ENCODE peak calls at places on chromosomes 13 and 19, in eight cellular contexts. One of them, this sample, is unnamed.

GRCh38 chr19:56617531-56617930 is 22.4 kb downstream of the ZNF71 start:
- DNase-seq in thoracic aorta: no peak
- DNase-seq in pancreas: no peak
- DNase-seq in kidney epithelial cell: no peak
- DNase-seq in lower leg skin: no peak
- DNase-seq in right lobe of liver: no peak
- DNase-seq in lung: no peak
- DNase-seq in A549: no peak
- DNase-seq in this sample: no peak

GRCh38 chr13:50726164-50726563 is 117.3 kb downstream of the DLEU7 start:
- DNase-seq in thoracic aorta: no peak
- DNase-seq in pancreas: no peak
- DNase-seq in kidney epithelial cell: no peak
- DNase-seq in lower leg skin: no peak
- DNase-seq in right lobe of liver: no peak
- DNase-seq in lung: no peak
- DNase-seq in A549: no peak
- DNase-seq in this sample: no peak

GRCh38 chr13:24052547-24052981 is 108.0 kb upstream of the SPATA13 start:
- DNase-seq in thoracic aorta: no peak
- DNase-seq in pancreas: no peak
- DNase-seq in kidney epithelial cell: no peak
- DNase-seq in lower leg skin: no peak
- DNase-seq in right lobe of liver: no peak
- DNase-seq in lung: no peak
- DNase-seq in A549: no peak
- DNase-seq in this sample: peak

GRCh38 chr19:48480151-48480475 is 10.9 kb downstream of the CYTH2 start:
- DNase-seq in thoracic aorta: no peak
- DNase-seq in pancreas: peak
- DNase-seq in kidney epithelial cell: no peak
- DNase-seq in lower leg skin: no peak
- DNase-seq in right lobe of liver: no peak
- DNase-seq in lung: no peak
- DNase-seq in A549: no peak
- DNase-seq in this sample: peak

GRCh38 chr19:3766520-3766919 is 4.0 kb downstream of the MRPL54 start:
- DNase-seq in thoracic aorta: no peak
- DNase-seq in pancreas: no peak
- DNase-seq in kidney epithelial cell: no peak
- DNase-seq in lower leg skin: no peak
- DNase-seq in right lobe of liver: no peak
- DNase-seq in lung: no peak
- DNase-seq in A549: no peak
- DNase-seq in this sample: no peak

GRCh38 chr19:49851456-49852259 is 699 bp downstream of the PTOV1 start:
- DNase-seq in thoracic aorta: no peak
- DNase-seq in pancreas: peak
- DNase-seq in kidney epithelial cell: no peak
- DNase-seq in lower leg skin: peak
- DNase-seq in right lobe of liver: peak
- DNase-seq in lung: no peak
- DNase-seq in A549: no peak
- DNase-seq in this sample: no peak

GRCh38 chr13:40271931-40272775 is 394.3 kb downstream of the FOXO1 start:
- DNase-seq in thoracic aorta: peak
- DNase-seq in pancreas: no peak
- DNase-seq in kidney epithelial cell: no peak
- DNase-seq in lower leg skin: peak
- DNase-seq in right lobe of liver: no peak
- DNase-seq in lung: peak
- DNase-seq in A549: no peak
- DNase-seq in this sample: peak

GRCh38 chr19:3186377-3186688 is 603 bp downstream of the NCLN start:
- DNase-seq in thoracic aorta: no peak
- DNase-seq in pancreas: peak
- DNase-seq in kidney epithelial cell: no peak
- DNase-seq in lower leg skin: no peak
- DNase-seq in right lobe of liver: no peak
- DNase-seq in lung: no peak
- DNase-seq in A549: no peak
- DNase-seq in this sample: no peak

GRCh38 chr13:73138967-73139491 is 80.2 kb downstream of the KLF5 start:
- DNase-seq in thoracic aorta: no peak
- DNase-seq in pancreas: no peak
- DNase-seq in kidney epithelial cell: no peak
- DNase-seq in lower leg skin: no peak
- DNase-seq in right lobe of liver: no peak
- DNase-seq in lung: no peak
- DNase-seq in A549: peak
- DNase-seq in this sample: no peak

GRCh38 chr19:48768989-48769713 is 13.8 kb downstream of the FGF21 start:
- DNase-seq in thoracic aorta: no peak
- DNase-seq in pancreas: no peak
- DNase-seq in kidney epithelial cell: no peak
- DNase-seq in lower leg skin: no peak
- DNase-seq in right lobe of liver: no peak
- DNase-seq in lung: no peak
- DNase-seq in A549: no peak
- DNase-seq in this sample: peak

GRCh38 chr13:112744306-112745021 is 54.6 kb downstream of the ATP11A start:
- DNase-seq in thoracic aorta: no peak
- DNase-seq in pancreas: no peak
- DNase-seq in kidney epithelial cell: no peak
- DNase-seq in lower leg skin: no peak
- DNase-seq in right lobe of liver: no peak
- DNase-seq in lung: no peak
- DNase-seq in A549: no peak
- DNase-seq in this sample: peak

GRCh38 chr19:38290631-38291147 is 13.4 kb upstream of the C19orf33 start:
- DNase-seq in thoracic aorta: no peak
- DNase-seq in pancreas: peak
- DNase-seq in kidney epithelial cell: peak
- DNase-seq in lower leg skin: peak
- DNase-seq in right lobe of liver: no peak
- DNase-seq in lung: peak
- DNase-seq in A549: no peak
- DNase-seq in this sample: peak

GRCh38 chr19:2166741-2167738 is 3.3 kb downstream of the DOT1L start:
- DNase-seq in thoracic aorta: peak
- DNase-seq in pancreas: peak
- DNase-seq in kidney epithelial cell: no peak
- DNase-seq in lower leg skin: peak
- DNase-seq in right lobe of liver: peak
- DNase-seq in lung: peak
- DNase-seq in A549: no peak
- DNase-seq in this sample: peak

GRCh38 chr13:22196777-22197176 is 525.9 kb downstream of the FGF9 start:
- DNase-seq in thoracic aorta: no peak
- DNase-seq in pancreas: no peak
- DNase-seq in kidney epithelial cell: no peak
- DNase-seq in lower leg skin: no peak
- DNase-seq in right lobe of liver: no peak
- DNase-seq in lung: no peak
- DNase-seq in A549: no peak
- DNase-seq in this sample: no peak

GRCh38 chr13:29703421-29703820 is 107.9 kb upstream of the SLC7A1 start:
- DNase-seq in thoracic aorta: no peak
- DNase-seq in pancreas: no peak
- DNase-seq in kidney epithelial cell: no peak
- DNase-seq in lower leg skin: no peak
- DNase-seq in right lobe of liver: no peak
- DNase-seq in lung: no peak
- DNase-seq in A549: no peak
- DNase-seq in this sample: no peak

GRCh38 chr19:4744451-4745170 is 21.0 kb upstream of the DPP9 start:
- DNase-seq in thoracic aorta: no peak
- DNase-seq in pancreas: no peak
- DNase-seq in kidney epithelial cell: no peak
- DNase-seq in lower leg skin: peak
- DNase-seq in right lobe of liver: no peak
- DNase-seq in lung: no peak
- DNase-seq in A549: no peak
- DNase-seq in this sample: peak

GRCh38 chr19:40506099-40506498 is 39.3 kb downstream of the SPTBN4 start:
- DNase-seq in thoracic aorta: no peak
- DNase-seq in pancreas: no peak
- DNase-seq in kidney epithelial cell: no peak
- DNase-seq in lower leg skin: no peak
- DNase-seq in right lobe of liver: no peak
- DNase-seq in lung: no peak
- DNase-seq in A549: no peak
- DNase-seq in this sample: no peak

GRCh38 chr19:14091086-14091884 is 734 bp upstream of the SAMD1 start:
- DNase-seq in thoracic aorta: no peak
- DNase-seq in pancreas: peak
- DNase-seq in kidney epithelial cell: no peak
- DNase-seq in lower leg skin: peak
- DNase-seq in right lobe of liver: no peak
- DNase-seq in lung: no peak
- DNase-seq in A549: peak
- DNase-seq in this sample: peak

GRCh38 chr19:2332341-2333026 is 4.0 kb downstream of the SPPL2B start:
- DNase-seq in thoracic aorta: no peak
- DNase-seq in pancreas: no peak
- DNase-seq in kidney epithelial cell: no peak
- DNase-seq in lower leg skin: no peak
- DNase-seq in right lobe of liver: no peak
- DNase-seq in lung: no peak
- DNase-seq in A549: no peak
- DNase-seq in this sample: no peak

GRCh38 chr13:33870046-33870668 is 52.2 kb downstream of the RFC3 start:
- DNase-seq in thoracic aorta: no peak
- DNase-seq in pancreas: no peak
- DNase-seq in kidney epithelial cell: no peak
- DNase-seq in lower leg skin: no peak
- DNase-seq in right lobe of liver: peak
- DNase-seq in lung: no peak
- DNase-seq in A549: no peak
- DNase-seq in this sample: no peak

GRCh38 chr13:33868343-33868994 is 50.5 kb downstream of the RFC3 start:
- DNase-seq in thoracic aorta: no peak
- DNase-seq in pancreas: no peak
- DNase-seq in kidney epithelial cell: no peak
- DNase-seq in lower leg skin: no peak
- DNase-seq in right lobe of liver: no peak
- DNase-seq in lung: no peak
- DNase-seq in A549: no peak
- DNase-seq in this sample: no peak

GRCh38 chr13:33865945-33866344 is 48.0 kb downstream of the RFC3 start:
- DNase-seq in thoracic aorta: no peak
- DNase-seq in pancreas: no peak
- DNase-seq in kidney epithelial cell: no peak
- DNase-seq in lower leg skin: no peak
- DNase-seq in right lobe of liver: no peak
- DNase-seq in lung: no peak
- DNase-seq in A549: no peak
- DNase-seq in this sample: no peak

GRCh38 chr13:33869005-33869404 is 51.1 kb downstream of the RFC3 start:
- DNase-seq in thoracic aorta: no peak
- DNase-seq in pancreas: no peak
- DNase-seq in kidney epithelial cell: peak
- DNase-seq in lower leg skin: no peak
- DNase-seq in right lobe of liver: no peak
- DNase-seq in lung: no peak
- DNase-seq in A549: no peak
- DNase-seq in this sample: no peak

GRCh38 chr13:33867472-33867871 is 49.5 kb downstream of the RFC3 start:
- DNase-seq in thoracic aorta: no peak
- DNase-seq in pancreas: no peak
- DNase-seq in kidney epithelial cell: no peak
- DNase-seq in lower leg skin: no peak
- DNase-seq in right lobe of liver: no peak
- DNase-seq in lung: no peak
- DNase-seq in A549: no peak
- DNase-seq in this sample: no peak
- TF ChIP-seq CTCF in thoracic aorta: no peak
- TF ChIP-seq CTCF in pancreas: no peak
- TF ChIP-seq CTCF in kidney epithelial cell: no peak
- TF ChIP-seq CTCF in lower leg skin: no peak
- TF ChIP-seq CTCF in right lobe of liver: no peak
- TF ChIP-seq CTCF in lung: no peak
- TF ChIP-seq CTCF in A549: no peak
- TF ChIP-seq CTCF in this sample: no peak

GRCh38 chr19:7670150-7670784 is 1.4 kb downstream of the RETN start:
- DNase-seq in thoracic aorta: no peak
- DNase-seq in pancreas: no peak
- DNase-seq in kidney epithelial cell: no peak
- DNase-seq in lower leg skin: no peak
- DNase-seq in right lobe of liver: no peak
- DNase-seq in lung: no peak
- DNase-seq in A549: no peak
- DNase-seq in this sample: no peak
- H3K4me3 ChIP-seq in thoracic aorta: no peak
- H3K4me3 ChIP-seq in pancreas: no peak
- H3K4me3 ChIP-seq in kidney epithelial cell: no peak
- H3K4me3 ChIP-seq in lower leg skin: no peak
- H3K4me3 ChIP-seq in right lobe of liver: no peak
- H3K4me3 ChIP-seq in lung: no peak
- H3K4me3 ChIP-seq in A549: peak
- H3K4me3 ChIP-seq in this sample: no peak

GRCh38 chr13:86974251-86974994 is 696.7 kb upstream of the SLITRK5 start:
- DNase-seq in thoracic aorta: no peak
- DNase-seq in pancreas: no peak
- DNase-seq in kidney epithelial cell: no peak
- DNase-seq in lower leg skin: no peak
- DNase-seq in right lobe of liver: no peak
- DNase-seq in lung: no peak
- DNase-seq in A549: no peak
- DNase-seq in this sample: no peak

GRCh38 chr13:86976521-86977324 is 694.4 kb upstream of the SLITRK5 start:
- DNase-seq in thoracic aorta: no peak
- DNase-seq in pancreas: no peak
- DNase-seq in kidney epithelial cell: no peak
- DNase-seq in lower leg skin: no peak
- DNase-seq in right lobe of liver: no peak
- DNase-seq in lung: no peak
- DNase-seq in A549: no peak
- DNase-seq in this sample: peak

DNA sequence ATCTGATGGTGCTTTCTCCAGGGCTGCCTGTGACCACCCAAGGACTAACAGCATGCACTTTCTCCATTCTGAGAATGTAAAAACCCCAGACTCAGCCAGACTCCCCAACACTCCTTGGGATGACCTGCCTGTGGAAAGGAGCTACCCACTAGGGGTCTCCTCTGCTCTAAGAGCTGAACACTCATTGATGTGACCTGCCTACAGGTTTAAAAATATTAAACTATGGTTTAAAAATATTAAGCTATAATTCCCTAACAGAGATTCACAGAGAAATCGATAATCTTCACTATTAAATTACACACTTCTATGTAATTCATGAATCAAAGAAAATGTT is 696.2 kb upstream of the SLITRK5 start:
- DNase-seq in thoracic aorta: no peak
- DNase-seq in pancreas: no peak
- DNase-seq in kidney epithelial cell: no peak
- DNase-seq in lower leg skin: no peak
- DNase-seq in right lobe of liver: no peak
- DNase-seq in lung: no peak
- DNase-seq in A549: no peak
- DNase-seq in this sample: peak
- TF ChIP-seq CTCF in thoracic aorta: no peak
- TF ChIP-seq CTCF in pancreas: no peak
- TF ChIP-seq CTCF in kidney epithelial cell: peak
- TF ChIP-seq CTCF in lower leg skin: no peak
- TF ChIP-seq CTCF in right lobe of liver: no peak
- TF ChIP-seq CTCF in lung: no peak
- TF ChIP-seq CTCF in A549: no peak
- TF ChIP-seq CTCF in this sample: no peak

GRCh38 chr19:31881988-31882387 is 463.4 kb upstream of the ZNF507 start:
- DNase-seq in thoracic aorta: no peak
- DNase-seq in pancreas: no peak
- DNase-seq in kidney epithelial cell: no peak
- DNase-seq in lower leg skin: no peak
- DNase-seq in right lobe of liver: no peak
- DNase-seq in lung: no peak
- DNase-seq in A549: no peak
- DNase-seq in this sample: no peak
- H3K4me3 ChIP-seq in thoracic aorta: no peak
- H3K4me3 ChIP-seq in pancreas: no peak
- H3K4me3 ChIP-seq in kidney epithelial cell: no peak
- H3K4me3 ChIP-seq in lower leg skin: no peak
- H3K4me3 ChIP-seq in right lobe of liver: no peak
- H3K4me3 ChIP-seq in lung: no peak
- H3K4me3 ChIP-seq in A549: no peak
- H3K4me3 ChIP-seq in this sample: no peak